ENCODE peak calls at places on chromosomes 6 and 20, in nine cellular contexts. X, K, N, Y, C, T, I, Z and U are unnamed samples.

GRCh38 chr6:2021713-2022125 is 223.7 kb downstream of the GMDS start:
- DNase-seq in Z (no peak), N (no peak), Y (peak), I (peak), K (no peak), C (no peak), T (peak), X (no peak), U (no peak)

GRCh38 chr20:44552950-44553908 is 29.1 kb upstream of the PKIG start:
- DNase-seq in Z (no peak), N (no peak), C (no peak), T (no peak), K (no peak), X (no peak), I (peak), Y (no peak), U (no peak)

GRCh38 chr20:51153867-51154707 is 131.2 kb upstream of the KCNG1 start:
- DNase-seq in I (no peak), X (no peak), Y (no peak), N (no peak), K (no peak), C (no peak), Z (no peak), T (no peak), U (no peak)

GRCh38 chr6:83470587-83470986 is 39.7 kb upstream of the ME1 start:
- DNase-seq in K (no peak), C (no peak), I (no peak), Z (no peak), Y (no peak), T (no peak), N (no peak), X (no peak), U (no peak)

GRCh38 chr20:1618954-1619550 is 757 bp downstream of the SIRPB1 start:
- DNase-seq in K (no peak), C (no peak), N (no peak), Y (no peak), Z (no peak), T (no peak), X (no peak), I (no peak), U (no peak)

GRCh38 chr6:108737594-108738546 is 110.4 kb upstream of the ARMC2 start:
- DNase-seq in K (no peak), T (peak), Y (peak), I (peak), Z (no peak), C (no peak), X (no peak), N (no peak), U (no peak)

GRCh38 chr6:67667640-67668422 is 967.3 kb upstream of the ADGRB3 start:
- DNase-seq in N (no peak), K (no peak), I (no peak), Y (no peak), Z (no peak), C (no peak), X (no peak), T (no peak), U (no peak)

GRCh38 chr6:13484138-13484708 is 3.2 kb downstream of the GFOD1 start:
- DNase-seq in C (no peak), T (no peak), X (no peak), K (no peak), N (no peak), Y (no peak), I (no peak), Z (peak), U (peak)

GRCh38 chr20:3258429-3258828 is 19.4 kb upstream of the SLC4A11 start:
- DNase-seq in Z (no peak), C (no peak), N (no peak), K (peak), Y (no peak), X (no peak), I (no peak), T (no peak), U (no peak)

GRCh38 chr6:170132561-170132991 is 158.3 kb downstream of the DLL1 start:
- DNase-seq in Z (no peak), X (no peak), K (no peak), N (no peak), C (no peak), Y (no peak), T (no peak), I (peak), U (no peak)

GRCh38 chr6:149373511-149373910 is 26.6 kb upstream of the SUMO4 start:
- DNase-seq in I (no peak), Y (no peak), C (no peak), Z (no peak), X (no peak), N (no peak), K (no peak), T (no peak), U (no peak)

GRCh38 chr6:2984738-2985381 is 13.5 kb upstream of the SERPINB6 start:
- DNase-seq in X (no peak), I (no peak), N (peak), T (peak), K (no peak), C (no peak), Z (no peak), Y (no peak), U (no peak)

GRCh38 chr6:55758156-55758942 is 117.0 kb downstream of the BMP5 start:
- DNase-seq in Y (peak), N (no peak), C (no peak), I (peak), Z (no peak), X (no peak), K (no peak), T (no peak), U (no peak)

GRCh38 chr20:51917886-51918545 is 115.7 kb upstream of the SALL4 start:
- DNase-seq in Y (no peak), T (no peak), I (no peak), X (no peak), N (no peak), C (no peak), K (no peak), Z (no peak), U (no peak)

GRCh38 chr20:47740225-47741184 is 44.8 kb downstream of the SULF2 start:
- DNase-seq in N (peak), I (peak), T (peak), C (no peak), Y (no peak), K (no peak), X (no peak), Z (no peak), U (no peak)

GRCh38 chr6:87575423-87575822 is 14.4 kb downstream of the RARS2 start:
- DNase-seq in X (no peak), Z (no peak), Y (no peak), K (no peak), C (no peak), I (no peak), N (no peak), T (no peak), U (no peak)

GRCh38 chr6:41428995-41429417 is 93.6 kb downstream of the NCR2 start:
- DNase-seq in T (peak), N (no peak), X (no peak), I (no peak), K (no peak), Y (no peak), Z (no peak), C (no peak), U (no peak)

GRCh38 chr20:19761853-19762252 is 3.8 kb downstream of the RIN2 start:
- DNase-seq in C (no peak), Y (no peak), T (no peak), K (no peak), X (no peak), N (no peak), I (peak), Z (no peak), U (no peak)

GRCh38 chr6:37831457-37831856 is 11.9 kb downstream of the ZFAND3 start:
- DNase-seq in Z (no peak), C (no peak), Y (no peak), N (no peak), I (no peak), X (no peak), K (no peak), T (no peak), U (no peak)

GRCh38 chr6:107655245-107655644 is 165.3 kb downstream of the SOBP start:
- DNase-seq in C (no peak), T (no peak), I (no peak), X (peak), K (no peak), Y (no peak), N (peak), Z (peak), U (no peak)

GRCh38 chr6:43257746-43258145 is 14.5 kb downstream of the TTBK1 start:
- DNase-seq in Y (no peak), T (no peak), N (peak), X (no peak), I (no peak), C (no peak), Z (no peak), K (no peak), U (no peak)

GRCh38 chr6:49087372-49087771 is 375.7 kb downstream of the MMUT start:
- DNase-seq in I (no peak), T (no peak), X (no peak), Z (no peak), K (no peak), Y (no peak), C (no peak), N (no peak), U (no peak)

GRCh38 chr6:105364243-105364642 is 38.6 kb downstream of the PREP start:
- DNase-seq in Y (no peak), I (no peak), X (no peak), C (no peak), T (no peak), Z (no peak), N (no peak), K (no peak), U (no peak)

GRCh38 chr6:339480-339879 is 47.2 kb downstream of the DUSP22 start:
- DNase-seq in K (no peak), Z (no peak), X (no peak), T (no peak), N (no peak), I (no peak), C (no peak), Y (no peak), U (no peak)

GRCh38 chr6:122472022-122472340 is 374 bp upstream of the SERINC1 start:
- DNase-seq in T (no peak), C (no peak), Y (no peak), I (no peak), X (no peak), K (no peak), Z (no peak), N (no peak), U (no peak)

GRCh38 chr6:43630980-43631619 is 2.0 kb upstream of the GTPBP2 start:
- DNase-seq in X (no peak), N (no peak), K (no peak), T (no peak), Z (no peak), Y (no peak), C (no peak), I (no peak), U (no peak)

GRCh38 chr6:114249522-114249921 is 93.3 kb downstream of the HS3ST5 start:
- DNase-seq in C (no peak), X (no peak), N (no peak), K (no peak), Z (no peak), T (no peak), I (no peak), Y (no peak), U (no peak)

GRCh38 chr20:20548527-20549266 is 163.7 kb downstream of the RALGAPA2 start:
- DNase-seq in I (no peak), T (no peak), C (no peak), N (no peak), Z (no peak), K (no peak), X (no peak), Y (no peak), U (no peak)

GRCh38 chr6:41780623-41781301 is at the start of gene PRICKLE4:
- DNase-seq in C (no peak), T (peak), Z (no peak), K (no peak), I (peak), X (peak), Y (no peak), N (no peak), U (peak)

GRCh38 chr6:69861986-69862385 is 4.4 kb upstream of the COL19A1 start:
- DNase-seq in N (no peak), C (no peak), T (no peak), X (no peak), Z (no peak), Y (no peak), K (no peak), I (no peak), U (no peak)

GRCh38 chr20:1876975-1877603 is 18.1 kb upstream of the SIRPA start:
- DNase-seq in X (no peak), T (no peak), N (no peak), I (no peak), Z (peak), K (no peak), Y (no peak), C (no peak), U (peak)

GRCh38 chr6:163151212-163151611 is 263.3 kb upstream of the QKI start:
- DNase-seq in K (no peak), N (no peak), Y (no peak), T (no peak), Z (no peak), X (no peak), C (no peak), I (no peak), U (no peak)

GRCh38 chr6:163148781-163149534 is 265.6 kb upstream of the QKI start:
- DNase-seq in Z (no peak), C (no peak), X (no peak), K (no peak), N (no peak), I (no peak), Y (no peak), T (no peak), U (no peak)

GRCh38 chr6:163146036-163146435 is 268.5 kb upstream of the QKI start:
- DNase-seq in K (no peak), Y (no peak), Z (no peak), C (no peak), N (no peak), X (no peak), T (no peak), I (no peak), U (no peak)

GRCh38 chr6:163149535-163149848 is 265.0 kb upstream of the QKI start:
- DNase-seq in T (no peak), C (no peak), K (no peak), N (peak), I (no peak), Y (no peak), X (no peak), Z (no peak), U (no peak)

GRCh38 chr6:163147988-163148387 is 266.5 kb upstream of the QKI start:
- DNase-seq in T (no peak), N (no peak), K (no peak), X (no peak), Z (no peak), I (no peak), C (no peak), Y (no peak), U (no peak)
- TF ChIP-seq CTCF in T (no peak), N (peak), K (no peak), X (no peak), Z (no peak), I (no peak), C (no peak), Y (no peak), U (no peak)

DNA sequence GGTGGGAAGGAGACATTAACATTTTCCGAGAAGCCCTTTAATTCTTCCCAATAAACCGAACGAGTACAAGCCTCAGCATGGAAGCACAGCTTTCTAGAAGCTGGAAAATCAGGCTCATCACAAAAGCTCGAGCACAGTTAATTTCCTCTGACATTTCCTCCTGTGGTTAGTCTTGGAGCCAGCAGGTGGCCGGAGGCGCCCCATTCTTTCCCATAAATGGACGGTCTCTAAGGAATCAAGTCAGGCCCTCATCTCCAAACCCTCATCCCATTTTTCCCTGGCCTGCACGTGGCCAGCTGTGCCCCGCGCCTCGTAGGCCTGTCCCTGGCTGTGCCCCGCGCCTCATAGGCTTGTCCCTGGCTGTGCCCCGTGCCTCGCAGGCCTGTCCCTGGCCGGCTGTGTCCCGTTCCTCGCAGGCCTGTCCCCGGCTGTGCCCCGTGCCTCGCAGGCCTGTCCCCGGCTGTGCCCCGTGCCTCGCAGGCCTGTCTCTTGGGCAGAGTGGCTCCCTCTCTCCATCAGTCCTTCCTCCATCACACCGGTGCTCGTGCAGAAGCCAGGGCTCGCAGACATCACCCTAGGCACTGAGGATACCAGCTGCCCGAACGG is 19.7 kb upstream of the NTSR1 start:
- DNase-seq in C (no peak), N (no peak), K (no peak), T (no peak), X (no peak), Z (no peak), Y (no peak), I (no peak), U (no peak)
- TF ChIP-seq CTCF in C (no peak), N (peak), K (no peak), T (peak), X (peak), Z (no peak), Y (peak), I (no peak), U (no peak)

DNA sequence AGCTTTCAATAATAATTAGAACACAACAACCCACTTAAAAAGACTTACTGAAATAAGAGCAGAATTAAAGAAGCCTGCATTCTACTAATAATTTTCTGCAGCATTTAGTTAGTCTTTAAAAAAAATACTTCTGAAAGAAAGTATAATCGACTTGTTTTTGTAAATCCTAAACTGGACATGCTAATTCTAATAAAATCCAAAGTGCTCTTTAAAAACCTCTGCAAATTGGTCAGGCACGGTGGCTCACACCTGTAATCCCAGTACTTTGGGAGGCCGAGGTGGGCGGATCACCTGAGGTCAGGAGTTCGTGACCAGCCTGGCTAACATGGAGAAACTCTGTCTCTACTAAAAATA is 57.5 kb upstream of the ARMH2 start:
- DNase-seq in X (no peak), Y (no peak), T (no peak), K (no peak), I (no peak), Z (no peak), N (no peak), C (no peak), U (no peak)
- TF ChIP-seq CTCF in X (peak), Y (no peak), T (no peak), K (no peak), I (no peak), Z (no peak), N (peak), C (no peak), U (no peak)

GRCh38 chr6:4224082-4224978 is 89.0 kb upstream of the ECI2 start:
- DNase-seq in X (no peak), I (no peak), Z (no peak), T (no peak), C (no peak), Y (no peak), N (no peak), K (no peak), U (no peak)

GRCh38 chr6:4225207-4225872 is 90.0 kb upstream of the ECI2 start:
- DNase-seq in C (no peak), N (peak), I (no peak), X (no peak), Y (no peak), T (no peak), Z (no peak), K (no peak), U (no peak)

DNA sequence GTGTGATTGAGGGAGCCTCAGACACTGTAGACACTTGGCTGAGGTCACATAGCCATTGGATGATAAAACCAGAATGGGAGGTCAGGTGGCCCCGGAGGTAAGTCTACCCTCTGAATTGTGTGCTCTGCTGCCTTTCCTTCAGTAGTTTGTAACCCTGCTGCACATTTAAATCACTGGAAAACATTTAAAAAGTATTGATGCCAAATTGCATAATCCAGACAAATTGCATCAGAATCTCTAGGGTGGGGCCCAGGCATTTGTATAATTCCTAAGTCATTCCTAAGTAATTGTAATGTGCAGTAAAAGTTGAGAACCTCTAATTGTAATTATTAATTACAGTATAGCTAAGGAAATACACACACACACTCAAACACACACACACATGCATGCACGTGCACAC is 85.2 kb upstream of the ECI2 start:
- DNase-seq in Z (no peak), I (no peak), X (no peak), T (no peak), N (no peak), Y (no peak), C (no peak), K (no peak), U (no peak)
- TF ChIP-seq CTCF in Z (no peak), I (no peak), X (no peak), T (no peak), N (no peak), Y (no peak), C (no peak), K (no peak), U (no peak)

GRCh38 chr6:30749554-30750378 is 5.4 kb upstream of the IER3 start:
- DNase-seq in X (no peak), Y (no peak), I (no peak), N (no peak), C (no peak), T (peak), Z (no peak), K (no peak), U (no peak)

GRCh38 chr6:30754631-30755030 is 10.3 kb upstream of the IER3 start:
- DNase-seq in C (no peak), N (no peak), Y (no peak), X (no peak), Z (no peak), I (no peak), K (no peak), T (no peak), U (no peak)

GRCh38 chr6:30750379-30750668 is 6.0 kb upstream of the IER3 start:
- DNase-seq in Z (no peak), N (no peak), C (no peak), T (no peak), Y (no peak), K (no peak), I (no peak), X (no peak), U (no peak)

GRCh38 chr6:30748851-30749540 is 4.6 kb upstream of the IER3 start:
- DNase-seq in Z (no peak), T (no peak), I (no peak), N (no peak), Y (no peak), X (no peak), C (no peak), K (no peak), U (no peak)

DNA sequence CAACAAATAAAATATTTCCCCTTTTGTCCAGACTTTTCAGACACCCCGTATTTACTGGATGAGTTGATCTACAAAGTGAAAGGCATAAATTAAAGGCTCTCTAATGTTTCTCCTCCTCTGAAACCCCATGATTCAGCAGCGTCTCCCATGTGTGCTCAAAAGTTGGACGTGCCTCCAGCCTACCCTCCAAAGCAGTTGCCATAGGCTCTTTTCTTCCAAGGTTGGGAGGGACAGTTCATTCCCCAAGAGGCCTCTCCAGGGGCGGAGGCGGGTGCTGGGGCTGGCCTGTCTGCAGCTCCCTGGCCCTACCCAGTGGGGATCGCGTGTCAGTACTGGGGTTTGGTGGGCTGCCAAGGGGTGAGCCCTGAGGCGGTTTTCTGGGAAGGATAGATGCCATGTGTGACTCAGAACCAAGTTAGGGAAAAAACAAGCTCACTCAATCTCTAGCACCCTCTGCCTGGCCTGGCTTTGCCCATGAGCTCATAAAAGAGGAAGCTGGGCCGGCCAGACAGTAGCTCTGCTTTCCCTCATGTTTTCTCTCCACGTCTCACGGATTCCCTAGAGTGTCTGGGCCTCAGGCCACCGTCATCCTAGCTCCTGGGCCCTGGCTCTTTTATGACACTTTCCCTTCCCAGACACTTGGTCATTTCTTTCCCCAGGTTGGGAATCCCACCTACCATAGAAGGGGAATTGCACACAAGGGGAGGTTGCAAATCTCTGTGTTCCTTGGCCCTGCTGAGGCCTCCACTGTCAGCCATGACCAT is 8.0 kb upstream of the IER3 start:
- DNase-seq in K (no peak), I (peak), Y (peak), Z (no peak), T (peak), N (no peak), C (no peak), X (no peak), U (no peak)
- TF ChIP-seq CTCF in K (no peak), I (peak), Y (no peak), Z (no peak), T (no peak), N (no peak), C (no peak), X (no peak), U (no peak)